ENCODE peak calls at places on chromosomes 6 and 20, in five cellular contexts. B is stomach, D is AG04450, H is brain microvascular endothelial cell, G is small intestine. I is an unnamed sample.

GRCh38 chr20:2742934-2743559 is 50.5 kb downstream of the EBF4 start:
- DNase-seq in B (peak), D (peak), H (peak), G (peak), I (peak)

GRCh38 chr6:166422201-166422940 is 39.6 kb upstream of the MPC1 start:
- DNase-seq in H (no peak), D (no peak), G (no peak), B (no peak), I (no peak)

GRCh38 chr6:36118550-36119107 is 11.7 kb upstream of the MAPK13 start:
- DNase-seq in G (peak), D (no peak), H (no peak), B (peak), I (peak)

GRCh38 chr6:159505140-159505922 is 187.7 kb downstream of the SOD2 start:
- DNase-seq in D (no peak), G (no peak), H (no peak), B (no peak), I (no peak)

GRCh38 chr20:50588034-50588736 is 78.0 kb downstream of the PTPN1 start:
- DNase-seq in B (peak), D (no peak), G (peak), H (peak), I (peak)

GRCh38 chr6:27020553-27020880 is 227.0 kb upstream of the PRSS16 start:
- DNase-seq in G (no peak), B (no peak), H (no peak), D (no peak), I (no peak)

GRCh38 chr6:108592371-108593337 is 31.9 kb downstream of the FOXO3 start:
- DNase-seq in D (no peak), G (peak), H (peak), B (peak), I (peak)

GRCh38 chr20:61845276-61845675 is 220.4 kb downstream of the TAF4 start:
- DNase-seq in H (no peak), B (no peak), D (no peak), G (no peak), I (no peak)

GRCh38 chr20:5147193-5147592 is 20.4 kb downstream of the CDS2 start:
- DNase-seq in D (no peak), H (no peak), G (no peak), B (no peak), I (peak)

GRCh38 chr6:101380861-101381630 is 12.5 kb upstream of the GRIK2 start:
- DNase-seq in G (no peak), D (no peak), H (no peak), B (no peak), I (no peak)

GRCh38 chr20:39661833-39662232 is 699.7 kb downstream of the DHX35 start:
- DNase-seq in D (no peak), G (peak), B (no peak), H (peak), I (no peak)

GRCh38 chr20:10131612-10132345 is 86.9 kb upstream of the SNAP25 start:
- DNase-seq in D (peak), H (peak), G (no peak), B (peak), I (no peak)

GRCh38 chr6:132482595-132482994 is 30.3 kb downstream of the STX7 start:
- DNase-seq in G (no peak), B (no peak), H (no peak), D (no peak), I (no peak)

GRCh38 chr6:17928514-17929430 is 58.7 kb downstream of the KIF13A start:
- DNase-seq in B (no peak), G (no peak), D (no peak), H (no peak), I (no peak)

GRCh38 chr6:38775870-38776269 is 60.8 kb downstream of the DNAH8 start:
- DNase-seq in B (no peak), D (no peak), H (no peak), G (no peak), I (no peak)

GRCh38 chr20:10063482-10063881 is 28.7 kb downstream of the ANKEF1 start:
- DNase-seq in G (no peak), D (no peak), B (no peak), H (no peak), I (no peak)

GRCh38 chr6:154842828-154843227 is 109.6 kb downstream of the SCAF8 start:
- DNase-seq in G (no peak), H (no peak), B (no peak), D (no peak), I (no peak)

GRCh38 chr20:11271920-11272594 is 598.3 kb upstream of the JAG1 start:
- DNase-seq in G (no peak), B (no peak), D (no peak), H (no peak), I (no peak)

GRCh38 chr6:93701526-93701925 is 282.2 kb upstream of the EPHA7 start:
- DNase-seq in B (no peak), D (no peak), H (peak), G (no peak), I (no peak)

GRCh38 chr6:16337280-16337975 is 99.0 kb downstream of the GMPR start:
- DNase-seq in H (peak), G (no peak), B (peak), D (peak), I (no peak)

GRCh38 chr6:121748850-121749249 is 313.4 kb downstream of the GJA1 start:
- DNase-seq in H (no peak), G (no peak), D (no peak), B (no peak), I (no peak)

GRCh38 chr20:35551485-35551884 is 9.6 kb downstream of the ERGIC3 start:
- DNase-seq in G (no peak), H (no peak), B (no peak), D (no peak), I (no peak)

GRCh38 chr6:166589786-166590574 is 3.5 kb upstream of the RAMACL start:
- DNase-seq in H (no peak), B (no peak), D (no peak), G (no peak), I (no peak)

GRCh38 chr6:16519265-16520242 is 241.7 kb downstream of the ATXN1 start:
- DNase-seq in G (peak), B (no peak), H (no peak), D (no peak), I (no peak)

GRCh38 chr6:63598001-63598250 is 25.6 kb downstream of the LOC128125822 start:
- DNase-seq in G (no peak), H (no peak), B (no peak), D (no peak), I (no peak)
- H3K27ac ChIP-seq in G (no peak), H (no peak), B (peak), D (no peak), I (no peak)

DNA sequence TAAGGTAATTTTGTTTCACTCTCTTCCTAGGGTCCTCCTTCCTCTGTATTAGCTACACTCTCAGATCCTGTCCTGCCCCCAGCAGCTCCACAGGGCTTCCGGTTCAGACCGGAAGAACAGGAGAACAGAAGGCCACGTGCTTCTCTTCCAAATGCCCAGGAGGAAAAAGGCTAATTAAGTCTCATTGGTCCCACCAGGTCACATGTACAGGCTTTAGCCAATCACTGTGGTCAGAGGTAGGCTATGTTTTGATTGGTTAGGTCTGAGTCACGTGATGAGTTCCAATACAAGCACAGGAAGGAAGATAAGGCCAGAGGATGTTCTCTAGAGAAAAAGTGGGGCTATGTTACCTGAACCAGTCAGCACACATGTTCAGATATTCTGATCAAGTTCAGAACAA is 170.1 kb downstream of the TSHZ2 start:
- DNase-seq in G (no peak), B (no peak), D (no peak), H (no peak), I (no peak)
- H3K27ac ChIP-seq in G (no peak), B (no peak), D (no peak), H (no peak), I (no peak)

DNA sequence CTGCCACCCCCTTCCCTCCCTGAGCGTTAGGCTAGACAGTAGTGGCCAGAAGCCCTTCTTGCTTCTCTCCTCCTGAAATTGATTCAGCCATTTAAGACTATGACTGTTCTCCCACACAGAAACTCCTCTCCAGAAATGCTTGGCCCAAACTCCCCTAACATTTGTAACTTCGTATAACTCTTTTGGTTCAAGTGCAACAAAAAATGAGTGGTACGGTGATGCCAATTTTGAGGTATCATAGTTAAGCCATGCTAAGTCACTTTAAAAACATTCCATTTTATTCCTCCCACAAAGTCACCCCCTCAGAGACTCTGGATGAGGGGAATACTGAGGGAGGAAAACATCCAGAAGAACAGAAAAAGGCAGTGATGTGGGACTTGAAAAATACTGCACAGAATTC is 21.1 kb upstream of the ROS1 start:
- DNase-seq in G (no peak), D (no peak), B (no peak), H (no peak), I (no peak)
- H3K27ac ChIP-seq in G (no peak), D (no peak), B (no peak), H (no peak), I (no peak)

GRCh38 chr6:136682292-136682691 is 110.0 kb downstream of the MAP3K5 start:
- DNase-seq in D (no peak), G (no peak), H (no peak), B (no peak), I (no peak)

GRCh38 chr6:136677822-136678221 is 114.5 kb downstream of the MAP3K5 start:
- DNase-seq in G (no peak), B (no peak), D (no peak), H (no peak), I (no peak)

GRCh38 chr6:136685540-136686108 is 106.7 kb downstream of the MAP3K5 start:
- DNase-seq in D (no peak), B (no peak), H (no peak), G (no peak), I (no peak)

GRCh38 chr6:136684483-136684882 is 107.8 kb downstream of the MAP3K5 start:
- DNase-seq in B (no peak), H (no peak), D (no peak), G (no peak), I (no peak)

GRCh38 chr6:136683209-136683941 is 108.9 kb downstream of the MAP3K5 start:
- DNase-seq in G (no peak), D (no peak), H (no peak), B (no peak), I (no peak)
- H3K27ac ChIP-seq in G (no peak), D (no peak), H (no peak), B (peak), I (no peak)

GRCh38 chr20:17611540-17612286 is 41.8 kb downstream of the DSTN start:
- DNase-seq in H (no peak), B (peak), G (peak), D (no peak), I (no peak)

GRCh38 chr20:17613328-17614175 is 43.7 kb downstream of the DSTN start:
- DNase-seq in B (peak), D (no peak), H (no peak), G (no peak), I (no peak)

GRCh38 chr20:17612287-17612974 is 42.6 kb downstream of the DSTN start:
- DNase-seq in H (peak), B (no peak), D (no peak), G (peak), I (no peak)

GRCh38 chr20:17614176-17614811 is 44.4 kb downstream of the DSTN start:
- DNase-seq in D (no peak), G (peak), B (peak), H (no peak), I (no peak)

DNA sequence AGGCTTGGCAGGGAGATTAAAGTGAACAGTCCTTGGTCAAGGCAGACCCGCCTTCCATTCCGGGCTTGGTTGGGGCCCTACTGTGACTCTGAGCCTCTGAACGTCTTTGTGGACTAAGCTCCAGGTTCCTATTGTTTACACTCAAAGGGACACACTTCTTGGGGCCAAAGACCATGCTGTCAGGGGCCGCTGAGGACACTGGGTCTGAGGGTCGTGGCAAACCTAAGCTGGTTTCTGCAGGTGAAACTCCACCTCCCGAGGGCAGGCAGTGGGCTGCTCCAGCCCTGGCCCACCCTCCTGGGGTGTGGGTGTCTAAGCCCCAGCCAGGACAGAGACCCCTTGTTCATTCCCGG is 43.1 kb downstream of the DSTN start:
- DNase-seq in H (no peak), B (no peak), D (no peak), G (no peak), I (no peak)
- H3K27ac ChIP-seq in H (peak), B (peak), D (peak), G (no peak), I (peak)

DNA sequence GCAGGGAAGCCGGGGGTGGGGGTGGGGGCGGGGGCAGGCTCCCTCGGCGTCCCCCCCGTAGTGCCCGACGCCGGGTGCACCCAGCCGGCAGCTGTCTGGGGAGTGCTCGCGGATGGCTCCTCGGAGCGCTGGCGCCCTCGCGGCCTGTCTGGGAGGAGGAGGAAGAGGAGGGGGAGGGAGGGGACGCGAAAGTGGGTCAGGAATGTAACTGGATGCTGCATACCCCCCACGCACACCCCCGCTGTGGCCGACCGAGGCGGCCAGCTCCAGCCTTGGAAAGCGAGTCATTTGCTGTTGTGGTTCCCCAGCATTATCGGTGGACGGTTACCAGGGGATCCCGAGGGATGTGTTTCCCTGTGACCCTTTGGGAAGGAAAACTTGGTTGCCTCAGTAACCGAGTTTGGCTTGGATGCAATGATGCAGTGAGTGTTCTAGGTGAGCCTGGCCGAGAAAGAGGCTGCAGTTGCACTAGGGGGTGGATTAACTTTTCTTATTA is 55.3 kb upstream of the RREB1 start:
- DNase-seq in D (no peak), G (peak), H (peak), B (peak), I (peak)
- H3K27ac ChIP-seq in D (peak), G (peak), H (no peak), B (peak), I (peak)

GRCh38 chr6:37169458-37170272 is at the start of gene PIM1:
- DNase-seq in G (peak), B (peak), H (peak), D (peak), I (peak)
- H3K27ac ChIP-seq in G (peak), B (peak), H (peak), D (peak), I (peak)

GRCh38 chr20:8126190-8126589 is 5.9 kb upstream of the PLCB1 start:
- DNase-seq in G (no peak), D (no peak), H (no peak), B (no peak), I (no peak)
- H3K27ac ChIP-seq in G (no peak), D (no peak), H (no peak), B (no peak), I (no peak)

DNA sequence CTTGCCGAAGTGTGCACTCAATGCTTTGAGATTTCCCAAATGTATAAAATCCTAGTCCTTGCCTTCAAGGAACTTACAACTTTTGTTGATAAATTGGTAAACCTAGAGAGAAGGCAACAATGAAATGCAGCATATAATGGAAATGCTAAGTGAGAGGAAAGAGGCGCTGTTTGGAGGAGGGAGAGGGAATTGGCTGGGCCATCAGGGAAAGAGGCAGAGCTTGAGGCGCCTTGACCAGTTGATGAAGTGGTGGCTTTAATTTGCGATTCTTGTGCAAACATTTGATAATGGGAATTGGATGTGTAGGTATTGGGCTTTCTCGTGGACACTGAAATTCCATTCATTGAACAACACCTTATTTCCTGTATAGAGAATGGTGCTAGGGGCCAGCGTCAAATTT is 1.9 kb upstream of the CDYL start:
- DNase-seq in B (no peak), D (no peak), G (no peak), H (no peak), I (no peak)
- H3K27ac ChIP-seq in B (no peak), D (no peak), G (no peak), H (no peak), I (no peak)

GRCh38 chr6:119100115-119100514 is 21.7 kb upstream of the FAM184A start:
- DNase-seq in D (no peak), B (no peak), G (peak), H (no peak), I (no peak)
- H3K27ac ChIP-seq in D (no peak), B (no peak), G (no peak), H (no peak), I (no peak)

I was measured in HL-60.